ENCODE peak calls at places on chromosomes 16 and 17, in six cellular contexts. One of them, this sample, is unnamed.

GRCh38 chr17:50558955-50559614 is 1.4 kb upstream of the CACNA1G start:
- DNase-seq in NCI-H1694 treated with DMSO at 0.1 percent for 48 hours: no peak
- DNase-seq in gastrocnemius medialis: no peak
- DNase-seq in activated naive CD8-positive, alpha-beta T cell treated with anti-CD3 and anti-CD28 coated beads, Interleukin-2, amount 50 U/mL, for 16 hours: no peak
- DNase-seq in neuronal stem cell: no peak
- DNase-seq in progenitor cell of endocrine pancreas: no peak
- DNase-seq in this sample: no peak

GRCh38 chr17:47239663-47240374 is 13.8 kb upstream of the ITGB3 start:
- DNase-seq in NCI-H1694 treated with DMSO at 0.1 percent for 48 hours: no peak
- DNase-seq in gastrocnemius medialis: peak
- DNase-seq in activated naive CD8-positive, alpha-beta T cell treated with anti-CD3 and anti-CD28 coated beads, Interleukin-2, amount 50 U/mL, for 16 hours: no peak
- DNase-seq in neuronal stem cell: no peak
- DNase-seq in progenitor cell of endocrine pancreas: no peak
- DNase-seq in this sample: peak

GRCh38 chr17:42200702-42201101 is 6.4 kb upstream of the GHDC start:
- DNase-seq in NCI-H1694 treated with DMSO at 0.1 percent for 48 hours: no peak
- DNase-seq in gastrocnemius medialis: no peak
- DNase-seq in activated naive CD8-positive, alpha-beta T cell treated with anti-CD3 and anti-CD28 coated beads, Interleukin-2, amount 50 U/mL, for 16 hours: no peak
- DNase-seq in neuronal stem cell: no peak
- DNase-seq in progenitor cell of endocrine pancreas: no peak
- DNase-seq in this sample: no peak

GRCh38 chr16:54538241-54538640 is 251.7 kb upstream of the IRX3 start:
- DNase-seq in NCI-H1694 treated with DMSO at 0.1 percent for 48 hours: peak
- DNase-seq in gastrocnemius medialis: no peak
- DNase-seq in activated naive CD8-positive, alpha-beta T cell treated with anti-CD3 and anti-CD28 coated beads, Interleukin-2, amount 50 U/mL, for 16 hours: no peak
- DNase-seq in neuronal stem cell: no peak
- DNase-seq in progenitor cell of endocrine pancreas: no peak
- DNase-seq in this sample: no peak

GRCh38 chr16:2206780-2207433 is 1.7 kb downstream of the MLST8 start:
- DNase-seq in NCI-H1694 treated with DMSO at 0.1 percent for 48 hours: no peak
- DNase-seq in gastrocnemius medialis: no peak
- DNase-seq in activated naive CD8-positive, alpha-beta T cell treated with anti-CD3 and anti-CD28 coated beads, Interleukin-2, amount 50 U/mL, for 16 hours: no peak
- DNase-seq in neuronal stem cell: no peak
- DNase-seq in progenitor cell of endocrine pancreas: no peak
- DNase-seq in this sample: no peak

GRCh38 chr17:17593222-17593620 is 1.7 kb upstream of the PEMT start:
- DNase-seq in NCI-H1694 treated with DMSO at 0.1 percent for 48 hours: no peak
- DNase-seq in gastrocnemius medialis: no peak
- DNase-seq in activated naive CD8-positive, alpha-beta T cell treated with anti-CD3 and anti-CD28 coated beads, Interleukin-2, amount 50 U/mL, for 16 hours: no peak
- DNase-seq in neuronal stem cell: no peak
- DNase-seq in progenitor cell of endocrine pancreas: no peak
- DNase-seq in this sample: no peak

GRCh38 chr17:64459284-64459747 is 10.4 kb downstream of the MILR1 start:
- DNase-seq in NCI-H1694 treated with DMSO at 0.1 percent for 48 hours: no peak
- DNase-seq in gastrocnemius medialis: no peak
- DNase-seq in activated naive CD8-positive, alpha-beta T cell treated with anti-CD3 and anti-CD28 coated beads, Interleukin-2, amount 50 U/mL, for 16 hours: no peak
- DNase-seq in neuronal stem cell: no peak
- DNase-seq in progenitor cell of endocrine pancreas: no peak
- DNase-seq in this sample: no peak

GRCh38 chr17:57521606-57522435 is 223.3 kb downstream of the CCDC182 start:
- DNase-seq in NCI-H1694 treated with DMSO at 0.1 percent for 48 hours: no peak
- DNase-seq in gastrocnemius medialis: no peak
- DNase-seq in activated naive CD8-positive, alpha-beta T cell treated with anti-CD3 and anti-CD28 coated beads, Interleukin-2, amount 50 U/mL, for 16 hours: no peak
- DNase-seq in neuronal stem cell: no peak
- DNase-seq in progenitor cell of endocrine pancreas: no peak
- DNase-seq in this sample: no peak

GRCh38 chr16:15482068-15482747 is 47.8 kb downstream of the BMERB1 start:
- DNase-seq in NCI-H1694 treated with DMSO at 0.1 percent for 48 hours: no peak
- DNase-seq in gastrocnemius medialis: peak
- DNase-seq in activated naive CD8-positive, alpha-beta T cell treated with anti-CD3 and anti-CD28 coated beads, Interleukin-2, amount 50 U/mL, for 16 hours: peak
- DNase-seq in neuronal stem cell: no peak
- DNase-seq in progenitor cell of endocrine pancreas: no peak
- DNase-seq in this sample: peak

GRCh38 chr17:69654981-69655581 is 240.6 kb downstream of the MAP2K6 start:
- DNase-seq in NCI-H1694 treated with DMSO at 0.1 percent for 48 hours: no peak
- DNase-seq in gastrocnemius medialis: no peak
- DNase-seq in activated naive CD8-positive, alpha-beta T cell treated with anti-CD3 and anti-CD28 coated beads, Interleukin-2, amount 50 U/mL, for 16 hours: no peak
- DNase-seq in neuronal stem cell: no peak
- DNase-seq in progenitor cell of endocrine pancreas: no peak
- DNase-seq in this sample: no peak

GRCh38 chr16:19105891-19106624 is 7.7 kb upstream of the ITPRIPL2 start:
- DNase-seq in NCI-H1694 treated with DMSO at 0.1 percent for 48 hours: no peak
- DNase-seq in gastrocnemius medialis: no peak
- DNase-seq in activated naive CD8-positive, alpha-beta T cell treated with anti-CD3 and anti-CD28 coated beads, Interleukin-2, amount 50 U/mL, for 16 hours: no peak
- DNase-seq in neuronal stem cell: no peak
- DNase-seq in progenitor cell of endocrine pancreas: no peak
- DNase-seq in this sample: no peak

GRCh38 chr16:88059701-88060386 is 108.6 kb downstream of the BANP start:
- DNase-seq in NCI-H1694 treated with DMSO at 0.1 percent for 48 hours: no peak
- DNase-seq in gastrocnemius medialis: no peak
- DNase-seq in activated naive CD8-positive, alpha-beta T cell treated with anti-CD3 and anti-CD28 coated beads, Interleukin-2, amount 50 U/mL, for 16 hours: no peak
- DNase-seq in neuronal stem cell: no peak
- DNase-seq in progenitor cell of endocrine pancreas: no peak
- DNase-seq in this sample: no peak

GRCh38 chr16:2856686-2857450 is 1.1 kb downstream of the PRSS22 start:
- DNase-seq in NCI-H1694 treated with DMSO at 0.1 percent for 48 hours: no peak
- DNase-seq in gastrocnemius medialis: no peak
- DNase-seq in activated naive CD8-positive, alpha-beta T cell treated with anti-CD3 and anti-CD28 coated beads, Interleukin-2, amount 50 U/mL, for 16 hours: no peak
- DNase-seq in neuronal stem cell: no peak
- DNase-seq in progenitor cell of endocrine pancreas: no peak
- DNase-seq in this sample: no peak

GRCh38 chr16:87278191-87279093 is 38.8 kb downstream of the C16orf95 start:
- DNase-seq in NCI-H1694 treated with DMSO at 0.1 percent for 48 hours: no peak
- DNase-seq in gastrocnemius medialis: peak
- DNase-seq in activated naive CD8-positive, alpha-beta T cell treated with anti-CD3 and anti-CD28 coated beads, Interleukin-2, amount 50 U/mL, for 16 hours: no peak
- DNase-seq in neuronal stem cell: peak
- DNase-seq in progenitor cell of endocrine pancreas: peak
- DNase-seq in this sample: no peak

GRCh38 chr17:71180801-71181385 is 939.9 kb upstream of the SOX9 start:
- DNase-seq in NCI-H1694 treated with DMSO at 0.1 percent for 48 hours: no peak
- DNase-seq in gastrocnemius medialis: no peak
- DNase-seq in activated naive CD8-positive, alpha-beta T cell treated with anti-CD3 and anti-CD28 coated beads, Interleukin-2, amount 50 U/mL, for 16 hours: no peak
- DNase-seq in neuronal stem cell: no peak
- DNase-seq in progenitor cell of endocrine pancreas: no peak
- DNase-seq in this sample: no peak

GRCh38 chr16:14346278-14347142 is 275.4 kb downstream of the MRTFB start:
- DNase-seq in NCI-H1694 treated with DMSO at 0.1 percent for 48 hours: no peak
- DNase-seq in gastrocnemius medialis: no peak
- DNase-seq in activated naive CD8-positive, alpha-beta T cell treated with anti-CD3 and anti-CD28 coated beads, Interleukin-2, amount 50 U/mL, for 16 hours: no peak
- DNase-seq in neuronal stem cell: no peak
- DNase-seq in progenitor cell of endocrine pancreas: no peak
- DNase-seq in this sample: no peak

GRCh38 chr17:82858376-82859126 is 18.7 kb upstream of the ZNF750 start:
- DNase-seq in NCI-H1694 treated with DMSO at 0.1 percent for 48 hours: no peak
- DNase-seq in gastrocnemius medialis: no peak
- DNase-seq in activated naive CD8-positive, alpha-beta T cell treated with anti-CD3 and anti-CD28 coated beads, Interleukin-2, amount 50 U/mL, for 16 hours: no peak
- DNase-seq in neuronal stem cell: no peak
- DNase-seq in progenitor cell of endocrine pancreas: no peak
- DNase-seq in this sample: no peak

GRCh38 chr16:67672306-67672705 is 5.7 kb downstream of the C16orf86 start:
- DNase-seq in NCI-H1694 treated with DMSO at 0.1 percent for 48 hours: no peak
- DNase-seq in gastrocnemius medialis: no peak
- DNase-seq in activated naive CD8-positive, alpha-beta T cell treated with anti-CD3 and anti-CD28 coated beads, Interleukin-2, amount 50 U/mL, for 16 hours: no peak
- DNase-seq in neuronal stem cell: no peak
- DNase-seq in progenitor cell of endocrine pancreas: no peak
- DNase-seq in this sample: no peak

GRCh38 chr16:22425036-22425801 is 50.8 kb upstream of the CDR2 start:
- DNase-seq in NCI-H1694 treated with DMSO at 0.1 percent for 48 hours: no peak
- DNase-seq in gastrocnemius medialis: peak
- DNase-seq in activated naive CD8-positive, alpha-beta T cell treated with anti-CD3 and anti-CD28 coated beads, Interleukin-2, amount 50 U/mL, for 16 hours: no peak
- DNase-seq in neuronal stem cell: no peak
- DNase-seq in progenitor cell of endocrine pancreas: no peak
- DNase-seq in this sample: no peak

GRCh38 chr16:3495166-3495565 is at the start of gene C16orf90:
- DNase-seq in NCI-H1694 treated with DMSO at 0.1 percent for 48 hours: no peak
- DNase-seq in gastrocnemius medialis: no peak
- DNase-seq in activated naive CD8-positive, alpha-beta T cell treated with anti-CD3 and anti-CD28 coated beads, Interleukin-2, amount 50 U/mL, for 16 hours: no peak
- DNase-seq in neuronal stem cell: no peak
- DNase-seq in progenitor cell of endocrine pancreas: no peak
- DNase-seq in this sample: no peak